ENCODE peak calls at places on chromosomes 11 and 22, in six cellular contexts. One of them, this sample, is unnamed.

GRCh38 chr11:114479331-114479730 is 40.1 kb downstream of the REXO2 start:
- DNase-seq in GM12878: no peak
- DNase-seq in lower leg skin: no peak
- DNase-seq in HCT116: no peak
- DNase-seq in transverse colon: no peak
- DNase-seq in A549: no peak
- DNase-seq in this sample: no peak

GRCh38 chr11:64343740-64344133 is 3.7 kb downstream of the CCDC88B start:
- DNase-seq in GM12878: no peak
- DNase-seq in lower leg skin: no peak
- DNase-seq in HCT116: no peak
- DNase-seq in transverse colon: peak; percentile 38
- DNase-seq in A549: peak; percentile 26
- DNase-seq in this sample: no peak

GRCh38 chr22:21961886-21962654 is 9.4 kb upstream of the PPM1F start:
- DNase-seq in GM12878: no peak
- DNase-seq in lower leg skin: no peak
- DNase-seq in HCT116: no peak
- DNase-seq in transverse colon: no peak
- DNase-seq in A549: no peak
- DNase-seq in this sample: no peak

GRCh38 chr22:45475063-45475747 is 27.5 kb upstream of the FBLN1 start:
- DNase-seq in GM12878: no peak
- DNase-seq in lower leg skin: no peak
- DNase-seq in HCT116: no peak
- DNase-seq in transverse colon: no peak
- DNase-seq in A549: no peak
- DNase-seq in this sample: no peak

GRCh38 chr22:17083255-17083654 is 1.5 kb upstream of the IL17RA start:
- DNase-seq in GM12878: no peak
- DNase-seq in lower leg skin: no peak
- DNase-seq in HCT116: no peak
- DNase-seq in transverse colon: no peak
- DNase-seq in A549: no peak
- DNase-seq in this sample: no peak

GRCh38 chr11:67422894-67423293 is 5.4 kb upstream of the RPS6KB2 start:
- DNase-seq in GM12878: no peak
- DNase-seq in lower leg skin: no peak
- DNase-seq in HCT116: no peak
- DNase-seq in transverse colon: no peak
- DNase-seq in A549: no peak
- DNase-seq in this sample: no peak

GRCh38 chr11:6705905-6706535 is 22.9 kb upstream of the MRPL17 start:
- DNase-seq in GM12878: no peak
- DNase-seq in lower leg skin: peak; percentile 59
- DNase-seq in HCT116: no peak
- DNase-seq in transverse colon: peak; percentile 37
- DNase-seq in A549: peak; percentile 39
- DNase-seq in this sample: no peak

GRCh38 chr11:132535830-132536229 is 996.5 kb downstream of the OPCML start:
- DNase-seq in GM12878: no peak
- DNase-seq in lower leg skin: no peak
- DNase-seq in HCT116: no peak
- DNase-seq in transverse colon: no peak
- DNase-seq in A549: no peak
- DNase-seq in this sample: no peak

GRCh38 chr11:69131644-69132300 is 24.0 kb upstream of the SMIM38 start:
- DNase-seq in GM12878: no peak
- DNase-seq in lower leg skin: peak; percentile 74
- DNase-seq in HCT116: peak; percentile 66
- DNase-seq in transverse colon: peak; percentile 85
- DNase-seq in A549: peak; percentile 68
- DNase-seq in this sample: no peak

GRCh38 chr11:117734596-117734995 is 62.4 kb downstream of the DSCAML1 start:
- DNase-seq in GM12878: no peak
- DNase-seq in lower leg skin: no peak
- DNase-seq in HCT116: no peak
- DNase-seq in transverse colon: no peak
- DNase-seq in A549: no peak
- DNase-seq in this sample: no peak

GRCh38 chr11:72040497-72041363 is 39.6 kb downstream of the NUMA1 start:
- DNase-seq in GM12878: no peak
- DNase-seq in lower leg skin: peak; percentile 96
- DNase-seq in HCT116: peak; percentile 72
- DNase-seq in transverse colon: peak; percentile 95
- DNase-seq in A549: peak; percentile 90
- DNase-seq in this sample: peak; percentile 32

GRCh38 chr11:75040167-75040770 is 51.5 kb downstream of the NEU3 start:
- DNase-seq in GM12878: no peak
- DNase-seq in lower leg skin: no peak
- DNase-seq in HCT116: no peak
- DNase-seq in transverse colon: no peak
- DNase-seq in A549: no peak
- DNase-seq in this sample: no peak

GRCh38 chr11:2071748-2072385 is 67.3 kb downstream of the IGF2 start:
- DNase-seq in GM12878: no peak
- DNase-seq in lower leg skin: no peak
- DNase-seq in HCT116: no peak
- DNase-seq in transverse colon: no peak
- DNase-seq in A549: no peak
- DNase-seq in this sample: no peak

GRCh38 chr11:22922672-22923071 is 62.4 kb upstream of the CCDC179 start:
- DNase-seq in GM12878: no peak
- DNase-seq in lower leg skin: no peak
- DNase-seq in HCT116: no peak
- DNase-seq in transverse colon: no peak
- DNase-seq in A549: no peak
- DNase-seq in this sample: no peak

GRCh38 chr22:41508770-41509170 is 35.5 kb downstream of the POLR3H start:
- DNase-seq in GM12878: no peak
- DNase-seq in lower leg skin: no peak
- DNase-seq in HCT116: no peak
- DNase-seq in transverse colon: no peak
- DNase-seq in A549: no peak
- DNase-seq in this sample: no peak

GRCh38 chr11:76355172-76355571 is 25.8 kb downstream of the THAP12 start:
- DNase-seq in GM12878: no peak
- DNase-seq in lower leg skin: no peak
- DNase-seq in HCT116: no peak
- DNase-seq in transverse colon: no peak
- DNase-seq in A549: no peak
- DNase-seq in this sample: no peak

GRCh38 chr11:27910186-27910941 is 197.6 kb downstream of the KIF18A start:
- DNase-seq in GM12878: no peak
- DNase-seq in lower leg skin: no peak
- DNase-seq in HCT116: no peak
- DNase-seq in transverse colon: no peak
- DNase-seq in A549: no peak
- DNase-seq in this sample: no peak

GRCh38 chr11:93322207-93322606 is 8.3 kb upstream of the DEUP1 start:
- DNase-seq in GM12878: no peak
- DNase-seq in lower leg skin: no peak
- DNase-seq in HCT116: no peak
- DNase-seq in transverse colon: no peak
- DNase-seq in A549: no peak
- DNase-seq in this sample: no peak

GRCh38 chr11:20470348-20470747 is 82.8 kb downstream of the PRMT3 start:
- DNase-seq in GM12878: no peak
- DNase-seq in lower leg skin: no peak
- DNase-seq in HCT116: no peak
- DNase-seq in transverse colon: no peak
- DNase-seq in A549: no peak
- DNase-seq in this sample: no peak

GRCh38 chr11:12921580-12922157 is 87.4 kb upstream of the RASSF10 start:
- DNase-seq in GM12878: no peak
- DNase-seq in lower leg skin: no peak
- DNase-seq in HCT116: no peak
- DNase-seq in transverse colon: no peak
- DNase-seq in A549: no peak
- DNase-seq in this sample: no peak

GRCh38 chr11:62104816-62105610 is 18.8 kb upstream of the INCENP start:
- DNase-seq in GM12878: no peak
- DNase-seq in lower leg skin: no peak
- DNase-seq in HCT116: no peak
- DNase-seq in transverse colon: no peak
- DNase-seq in A549: no peak
- DNase-seq in this sample: no peak

GRCh38 chr11:2399488-2400068 is 972 bp upstream of the TSSC4 start:
- DNase-seq in GM12878: no peak
- DNase-seq in lower leg skin: no peak
- DNase-seq in HCT116: no peak
- DNase-seq in transverse colon: peak; percentile 36
- DNase-seq in A549: peak; percentile 31
- DNase-seq in this sample: no peak

GRCh38 chr11:33574366-33574765 is 126.3 kb downstream of the C11orf91 start:
- DNase-seq in GM12878: no peak
- DNase-seq in lower leg skin: no peak
- DNase-seq in HCT116: no peak
- DNase-seq in transverse colon: no peak
- DNase-seq in A549: no peak
- DNase-seq in this sample: no peak

GRCh38 chr11:76265771-76266241 is 59.5 kb upstream of the WNT11 start:
- DNase-seq in GM12878: no peak
- DNase-seq in lower leg skin: peak; percentile 45
- DNase-seq in HCT116: no peak
- DNase-seq in transverse colon: no peak
- DNase-seq in A549: no peak
- DNase-seq in this sample: no peak

GRCh38 chr11:5291207-5291838 is 10.4 kb downstream of the OR51B4 start:
- DNase-seq in GM12878: no peak
- DNase-seq in lower leg skin: no peak
- DNase-seq in HCT116: peak; percentile 35
- DNase-seq in transverse colon: no peak
- DNase-seq in A549: peak; percentile 47
- DNase-seq in this sample: no peak

GRCh38 chr11:104254347-104254746 is 90.4 kb upstream of the PDGFD start:
- DNase-seq in GM12878: no peak
- DNase-seq in lower leg skin: no peak
- DNase-seq in HCT116: peak; percentile 46
- DNase-seq in transverse colon: no peak
- DNase-seq in A549: no peak
- DNase-seq in this sample: no peak

GRCh38 chr11:100072131-100072530 is 615.0 kb upstream of the ARHGAP42 start:
- DNase-seq in GM12878: no peak
- DNase-seq in lower leg skin: no peak
- DNase-seq in HCT116: no peak
- DNase-seq in transverse colon: no peak
- DNase-seq in A549: no peak
- DNase-seq in this sample: no peak

GRCh38 chr11:94141511-94142307 is 13.1 kb downstream of the PANX1 start:
- DNase-seq in GM12878: no peak
- DNase-seq in lower leg skin: no peak
- DNase-seq in HCT116: no peak
- DNase-seq in transverse colon: no peak
- DNase-seq in A549: no peak
- DNase-seq in this sample: no peak

GRCh38 chr11:1029051-1029450 is 7.5 kb downstream of the MUC6 start:
- DNase-seq in GM12878: no peak
- DNase-seq in lower leg skin: no peak
- DNase-seq in HCT116: no peak
- DNase-seq in transverse colon: no peak
- DNase-seq in A549: no peak
- DNase-seq in this sample: no peak

GRCh38 chr11:10693509-10694071 is at the start of gene IRAG1:
- DNase-seq in GM12878: no peak
- DNase-seq in lower leg skin: peak; percentile 18
- DNase-seq in HCT116: no peak
- DNase-seq in transverse colon: peak; percentile 37
- DNase-seq in A549: no peak
- DNase-seq in this sample: no peak
- TF ChIP-seq POLR2A in GM12878: no peak
- TF ChIP-seq POLR2A in lower leg skin: no peak
- TF ChIP-seq POLR2A in HCT116: no peak
- TF ChIP-seq POLR2A in transverse colon: peak; percentile 36
- TF ChIP-seq POLR2A in A549: no peak
- TF ChIP-seq POLR2A in this sample: no peak

GRCh38 chr11:128467610-128468041 is 119.7 kb downstream of the ETS1 start:
- DNase-seq in GM12878: no peak
- DNase-seq in lower leg skin: peak; percentile 76
- DNase-seq in HCT116: peak; percentile 86
- DNase-seq in transverse colon: no peak
- DNase-seq in A549: peak; percentile 43
- DNase-seq in this sample: no peak
- H3K4me3 ChIP-seq in GM12878: no peak overlapping the region
- H3K4me3 ChIP-seq in lower leg skin: no peak overlapping the region
- H3K4me3 ChIP-seq in HCT116: no peak overlapping the region
- H3K4me3 ChIP-seq in transverse colon: no peak overlapping the region
- H3K4me3 ChIP-seq in A549: no peak overlapping the region
- H3K4me3 ChIP-seq in this sample: no peak overlapping the region

GRCh38 chr22:43796567-43796966 is 15.5 kb downstream of the EFCAB6 start:
- DNase-seq in GM12878: no peak
- DNase-seq in lower leg skin: no peak
- DNase-seq in HCT116: peak; percentile 6
- DNase-seq in transverse colon: no peak
- DNase-seq in A549: no peak
- DNase-seq in this sample: no peak
- TF ChIP-seq CTCF in GM12878: peak; percentile 44
- TF ChIP-seq CTCF in lower leg skin: no peak
- TF ChIP-seq CTCF in HCT116: peak; percentile 50
- TF ChIP-seq CTCF in transverse colon: no peak
- TF ChIP-seq CTCF in A549: peak; percentile 42
- TF ChIP-seq CTCF in this sample: no peak

GRCh38 chr11:82969811-82970210 is 68.3 kb downstream of the DDIAS start:
- DNase-seq in GM12878: peak; percentile 84
- DNase-seq in lower leg skin: no peak
- DNase-seq in HCT116: no peak
- DNase-seq in transverse colon: no peak
- DNase-seq in A549: no peak
- DNase-seq in this sample: no peak

GRCh38 chr11:82976786-82977185 is 75.2 kb downstream of the DDIAS start:
- DNase-seq in GM12878: no peak
- DNase-seq in lower leg skin: no peak
- DNase-seq in HCT116: no peak
- DNase-seq in transverse colon: no peak
- DNase-seq in A549: no peak
- DNase-seq in this sample: no peak

GRCh38 chr11:82974135-82974534 is 72.6 kb downstream of the DDIAS start:
- DNase-seq in GM12878: no peak
- DNase-seq in lower leg skin: no peak
- DNase-seq in HCT116: no peak
- DNase-seq in transverse colon: no peak
- DNase-seq in A549: no peak
- DNase-seq in this sample: no peak

GRCh38 chr11:82975882-82976281 is 74.3 kb downstream of the DDIAS start:
- DNase-seq in GM12878: no peak
- DNase-seq in lower leg skin: no peak
- DNase-seq in HCT116: no peak
- DNase-seq in transverse colon: no peak
- DNase-seq in A549: no peak
- DNase-seq in this sample: no peak

GRCh38 chr11:82972103-82972502 is 70.6 kb downstream of the DDIAS start:
- DNase-seq in GM12878: no peak
- DNase-seq in lower leg skin: no peak
- DNase-seq in HCT116: no peak
- DNase-seq in transverse colon: no peak
- DNase-seq in A549: no peak
- DNase-seq in this sample: no peak
- TF ChIP-seq POLR2A in GM12878: no peak
- TF ChIP-seq POLR2A in lower leg skin: no peak
- TF ChIP-seq POLR2A in HCT116: no peak
- TF ChIP-seq POLR2A in transverse colon: no peak
- TF ChIP-seq POLR2A in A549: no peak
- TF ChIP-seq POLR2A in this sample: no peak